ENCODE peak calls at places on chromosomes 11 and 22, in seven cellular contexts. T is H1, S is breast epithelium, G is vagina, E is SK-N-SH, N is HCT116, C is GM12878. J is an unnamed sample.

GRCh38 chr22:20975541-20976290 is 6.4 kb upstream of the LZTR1 start:
- DNase-seq in C (no peak), E (no peak), N (no peak), S (no peak), T (no peak), G (no peak), J (no peak)

GRCh38 chr11:35802672-35803071 is 140.1 kb downstream of the TRIM44 start:
- DNase-seq in G (no peak), N (no peak), S (no peak), C (no peak), E (no peak), T (no peak), J (no peak)

GRCh38 chr22:39478461-39478860 is 21.6 kb downstream of the MGAT3 start:
- DNase-seq in N (no peak), S (no peak), T (no peak), E (no peak), G (no peak), C (no peak), J (no peak)

GRCh38 chr11:93199616-93200015 is 1.8 kb upstream of the SLC36A4 start:
- DNase-seq in T (no peak), C (no peak), N (no peak), E (no peak), S (no peak), G (no peak), J (no peak)

GRCh38 chr11:73951797-73952196 is 971 bp downstream of the DNAJB13 start:
- DNase-seq in T (no peak), S (no peak), G (no peak), C (no peak), N (no peak), E (no peak), J (no peak)

GRCh38 chr11:75777461-75778110 is 9.0 kb downstream of the DGAT2 start:
- DNase-seq in C (no peak), S (no peak), G (no peak), T (no peak), N (no peak), E (no peak), J (no peak)

GRCh38 chr22:46055176-46055850 is 78.4 kb upstream of the WNT7B start:
- DNase-seq in T (no peak), S (peak; percentile 80), N (no peak), G (no peak), C (no peak), E (peak; percentile 51), J (no peak)

GRCh38 chr11:120776683-120777010 is 247.3 kb upstream of the TBCEL start:
- DNase-seq in C (no peak), N (no peak), T (no peak), G (peak; percentile 70), E (no peak), S (no peak), J (no peak)

GRCh38 chr11:15801616-15802015 is 554.7 kb downstream of the SOX6 start:
- DNase-seq in G (no peak), E (no peak), T (no peak), C (no peak), N (no peak), S (no peak), J (no peak)

GRCh38 chr11:848988-849824 is 6.6 kb downstream of the TSPAN4 start:
- DNase-seq in T (no peak), S (no peak), G (no peak), C (no peak), E (peak; percentile 98), N (no peak), J (no peak)

GRCh38 chr22:43060213-43060612 is 29.0 kb downstream of the TTLL1 start:
- DNase-seq in N (no peak), G (no peak), S (no peak), E (peak; percentile 60), C (no peak), T (peak; percentile 54), J (no peak)

GRCh38 chr11:115311949-115312348 is 192.3 kb downstream of the CADM1 start:
- DNase-seq in N (no peak), E (no peak), S (no peak), T (no peak), C (no peak), G (no peak), J (no peak)

GRCh38 chr11:120751550-120751949 is 240.0 kb downstream of the GRIK4 start:
- DNase-seq in E (no peak), C (no peak), T (no peak), G (no peak), S (no peak), N (no peak), J (no peak)

GRCh38 chr11:115920841-115921480 is 416.7 kb upstream of the CADM1 start:
- DNase-seq in N (no peak), S (no peak), C (no peak), E (no peak), T (no peak), G (no peak), J (no peak)

GRCh38 chr11:64687204-64687603 is 35.8 kb downstream of the NRXN2 start:
- DNase-seq in T (no peak), S (peak; percentile 20), E (no peak), C (no peak), N (no peak), G (no peak), J (no peak)

GRCh38 chr11:117045956-117046355 is 52.3 kb downstream of the SIK3 start:
- DNase-seq in E (no peak), T (no peak), N (no peak), S (no peak), G (no peak), C (no peak), J (no peak)

GRCh38 chr11:20208622-20209090 is 48.4 kb upstream of the DBX1 start:
- DNase-seq in C (no peak), N (no peak), T (peak; percentile 10), E (no peak), G (no peak), S (no peak), J (no peak)

GRCh38 chr11:124538019-124538418 is 5.4 kb downstream of the OR8B12 start:
- DNase-seq in N (no peak), G (no peak), E (no peak), T (no peak), S (peak; percentile 79), C (no peak), J (no peak)

GRCh38 chr22:29469755-29470154 is 10.3 kb upstream of the NEFH start:
- DNase-seq in N (no peak), C (no peak), G (no peak), T (no peak), E (no peak), S (no peak), J (no peak)

GRCh38 chr11:35077709-35078695 is 61.0 kb upstream of the CD44 start:
- DNase-seq in S (no peak), C (peak; percentile 88), G (no peak), E (no peak), N (peak; percentile 42), T (no peak), J (no peak)

GRCh38 chr11:68271023-68271780 is 571 bp downstream of the C11orf24 start:
- DNase-seq in E (peak; percentile 89), C (no peak), N (peak; percentile 61), T (no peak), S (peak; percentile 30), G (no peak), J (no peak)

GRCh38 chr11:27616711-27617110 is 83.5 kb downstream of the BDNF start:
- DNase-seq in T (no peak), G (no peak), E (no peak), S (no peak), C (no peak), N (no peak), J (no peak)
- H3K36me3 ChIP-seq in T (peaks cover 62% of the 10 kb centered on the region), G (no peaks in the 10 kb centered on the region), E (no peaks in the 10 kb centered on the region), S (no peaks in the 10 kb centered on the region), C (no peaks in the 10 kb centered on the region), N (no peaks in the 10 kb centered on the region), J (no peaks in the 10 kb centered on the region)

DNA sequence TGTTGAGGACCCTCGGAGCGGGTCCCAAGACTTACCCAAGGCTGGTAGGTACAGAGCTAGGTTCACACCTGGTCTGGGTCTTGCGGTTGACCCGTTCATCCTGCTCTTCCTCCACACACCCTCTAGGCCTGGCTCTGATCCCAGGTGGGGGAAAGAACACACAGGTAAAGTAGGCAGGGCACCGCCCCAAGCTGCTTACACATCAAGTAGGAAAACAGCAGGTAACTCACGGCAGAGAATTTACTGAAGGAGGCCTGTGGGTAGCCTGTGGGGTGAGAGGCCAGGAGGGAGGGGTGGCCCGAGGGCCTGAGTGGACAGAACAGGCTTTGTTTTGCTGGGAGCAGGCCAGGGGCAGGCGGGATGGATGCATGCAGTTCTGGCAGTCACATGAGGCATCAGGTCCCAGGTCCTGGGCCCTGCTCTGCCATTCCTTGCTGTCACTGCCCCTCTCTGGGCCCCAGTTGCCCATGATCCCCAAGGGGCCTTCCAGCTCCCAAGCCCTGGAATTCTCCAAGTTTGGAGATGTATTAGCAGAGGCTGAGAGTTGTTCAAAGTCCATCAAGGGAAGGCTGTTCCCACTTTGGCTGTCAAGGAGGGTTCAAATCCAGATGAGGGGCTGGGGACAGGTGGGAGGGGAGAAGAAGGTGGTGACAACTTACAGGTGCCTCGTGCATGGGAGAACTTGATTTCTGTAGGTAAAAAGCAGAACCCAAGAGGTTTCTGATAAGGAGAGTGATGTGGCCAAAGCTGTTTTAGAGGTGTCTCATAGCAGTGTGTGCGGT is 5.7 kb downstream of the TSKU start:
- DNase-seq in E (no peak), G (no peak), T (no peak), C (no peak), N (peak; percentile 85), S (peak; percentile 93), J (no peak)
- TF ChIP-seq POLR2AphosphoS5 in E (no peak), G (no peak), T (no peak), C (no peak), N (peak; percentile 44), S (peak; percentile 36), J (no peak)

GRCh38 chr11:46695345-46696211 is 4.8 kb downstream of the ARHGAP1 start:
- DNase-seq in T (no peak), C (no peak), N (no peak), S (no peak), E (no peak), G (no peak), J (no peak)

GRCh38 chr11:46694095-46694494 is 6.3 kb downstream of the ARHGAP1 start:
- DNase-seq in S (no peak), C (no peak), T (no peak), G (no peak), E (no peak), N (no peak), J (no peak)

GRCh38 chr11:46692450-46692849 is 8.0 kb downstream of the ARHGAP1 start:
- DNase-seq in N (no peak), E (no peak), G (no peak), T (no peak), S (no peak), C (no peak), J (no peak)

GRCh38 chr11:46694607-46695006 is 5.8 kb downstream of the ARHGAP1 start:
- DNase-seq in C (no peak), E (no peak), G (no peak), N (no peak), S (no peak), T (no peak), J (no peak)

GRCh38 chr11:46693597-46694012 is 6.8 kb downstream of the ARHGAP1 start:
- DNase-seq in N (no peak), T (no peak), C (no peak), S (no peak), G (no peak), E (no peak), J (no peak)
- H3K36me3 ChIP-seq in N (no peaks in the 10 kb centered on the region), T (peaks cover 5% of the 10 kb centered on the region), C (peaks cover 5% of the 10 kb centered on the region), S (no peaks in the 10 kb centered on the region), G (peaks cover 43% of the 10 kb centered on the region), E (peaks cover 35% of the 10 kb centered on the region), J (no peaks in the 10 kb centered on the region)

DNA sequence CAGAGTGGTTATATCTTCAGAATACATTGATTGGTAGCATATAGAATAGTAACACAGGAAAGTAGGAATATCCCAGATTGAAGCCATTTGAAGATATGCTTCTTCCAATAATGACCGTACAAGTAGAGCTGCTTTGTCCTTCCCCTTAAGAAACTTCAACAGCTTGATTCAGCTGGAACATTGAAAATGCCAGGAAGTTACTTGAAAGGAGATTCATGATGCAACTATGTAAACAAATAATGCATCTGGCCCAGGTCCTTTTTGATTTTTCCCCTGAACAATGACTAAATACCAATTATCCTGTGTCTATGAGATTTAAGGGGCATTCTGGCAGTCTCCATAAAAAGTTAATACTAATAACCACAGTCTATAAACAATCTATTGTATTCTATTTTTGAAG is 3.0 kb downstream of the DKK3 start:
- DNase-seq in E (no peak), C (no peak), N (no peak), T (no peak), S (no peak), G (no peak), J (no peak)
- TF ChIP-seq POLR2AphosphoS5 in E (no peak), C (no peak), N (no peak), T (no peak), S (no peak), G (no peak), J (no peak)

J was measured in SK-N-MC.